ENCODE peak calls at places on chromosomes 12 and 14, in ten cellular contexts. I is T-helper 9 cell; C is stimulated activated naive CD4-positive, alpha-beta T cell; J is A172; D is RWPE1; S is GM12865; W is GDM1; H is activated CD8-positive, alpha-beta memory T cell treated with anti-CD3 and anti-CD28 coated beads for 48 hours; X is SJSA1; Y is activated CD8-positive, alpha-beta T cell treated with anti-CD3 and anti-CD28 coated beads, Interleukin-2, amount 10 ng/mL, durations not matched to agents 7 days and 5 days. G is an unnamed sample.

GRCh38 chr12:54126696-54127537 is 61.9 kb downstream of the SMUG1 start:
- DNase-seq in S (no peak), D (no peak), X (no peak), W (no peak), C (no peak), J (no peak), H (no peak), Y (no peak), I (no peak), G (peak; percentile 6)

GRCh38 chr12:80186727-80187217 is 87.4 kb downstream of the OTOGL start:
- DNase-seq in Y (peak; percentile 52), J (peak; percentile 87), X (peak; percentile 88), H (no peak), D (peak; percentile 76), W (peak; percentile 27), S (peak; percentile 65), C (no peak), I (peak; percentile 1), G (peak; percentile 66)

GRCh38 chr14:103711516-103712431 is 3.5 kb downstream of the XRCC3 start:
- DNase-seq in S (no peak), D (peak; percentile 67), H (no peak), I (no peak), X (no peak), W (no peak), Y (no peak), C (no peak), J (peak; percentile 51), G (no peak)

GRCh38 chr14:95681153-95681552 is 5.1 kb upstream of the TCL1B start:
- DNase-seq in H (no peak), X (no peak), D (no peak), Y (no peak), I (no peak), C (no peak), W (no peak), J (no peak), S (no peak), G (no peak)

GRCh38 chr14:75578786-75579781 is 664 bp downstream of the FLVCR2 start:
- DNase-seq in I (no peak), C (no peak), Y (no peak), W (no peak), D (no peak), X (peak; percentile 49), H (no peak), J (peak; percentile 24), S (no peak), G (no peak)

GRCh38 chr14:103542545-103543088 is 13.6 kb downstream of the TRMT61A start:
- DNase-seq in I (no peak), W (no peak), X (no peak), Y (no peak), H (no peak), D (no peak), J (peak; percentile 57), S (no peak), C (no peak), G (no peak)

GRCh38 chr14:83071888-83072501 is 1538.3 kb upstream of the SEL1L start:
- DNase-seq in X (no peak), D (no peak), S (peak; percentile 18), J (peak; percentile 2), I (no peak), C (no peak), Y (no peak), H (no peak), W (peak; percentile 12), G (no peak)

GRCh38 chr14:75440733-75441474 is 13.1 kb downstream of the JDP2 start:
- DNase-seq in W (no peak), D (no peak), I (no peak), C (no peak), S (no peak), J (no peak), Y (no peak), H (no peak), X (no peak), G (no peak)

GRCh38 chr14:65788876-65789859 is 376.6 kb downstream of the FUT8 start:
- DNase-seq in C (no peak), J (no peak), H (no peak), I (no peak), D (no peak), Y (no peak), S (no peak), W (no peak), X (no peak), G (no peak)

GRCh38 chr14:74671789-74672188 is 41.1 kb downstream of the AREL1 start:
- DNase-seq in J (peak; percentile 81), S (no peak), W (no peak), C (no peak), I (no peak), X (peak; percentile 49), D (peak; percentile 69), Y (no peak), H (no peak), G (no peak)

GRCh38 chr14:32203928-32204357 is 874 bp upstream of the RNU6-8 start:
- DNase-seq in X (no peak), H (no peak), Y (peak; percentile 45), W (no peak), D (no peak), J (no peak), C (peak; percentile 12), S (peak; percentile 21), I (peak; percentile 1), G (peak; percentile 21)

G was measured in naive thymus-derived CD8-positive, alpha-beta T cell.